ENCODE peak calls at places on chromosomes 11 and 22, in ten cellular contexts. H is GM12865, D is ovary, L is chondrocyte, Q is heart left ventricle, N is RWPE1, K is fibroblast of lung, R is neural crest cell, X is choroid plexus epithelial cell, V is BJ. A is an unnamed sample.

GRCh38 chr22:40637181-40638150 is 947 bp upstream of the MRTFA start:
- DNase-seq in X (no peak), H (peak), K (no peak), Q (peak), D (no peak), L (peak), N (no peak), V (no peak), R (no peak), A (peak)

GRCh38 chr11:33310720-33311500 is 53.7 kb downstream of the HIPK3 start:
- DNase-seq in R (no peak), K (no peak), N (no peak), Q (no peak), X (peak), D (no peak), L (no peak), V (no peak), H (no peak), A (no peak)

GRCh38 chr11:36296925-36297604 is 977 bp downstream of the PRR5L start:
- DNase-seq in Q (no peak), L (no peak), N (no peak), R (no peak), V (no peak), X (peak), D (no peak), K (peak), H (no peak), A (no peak)

GRCh38 chr22:44684506-44685383 is 17.3 kb upstream of the PRR5 start:
- DNase-seq in X (peak), Q (peak), R (peak), K (peak), H (peak), N (peak), V (peak), D (peak), L (peak), A (peak)

GRCh38 chr11:113449743-113450142 is 25.5 kb downstream of the DRD2 start:
- DNase-seq in N (no peak), K (no peak), R (no peak), H (no peak), D (no peak), X (no peak), L (no peak), V (no peak), Q (no peak), A (no peak)

GRCh38 chr11:2772544-2773031 is 72.8 kb upstream of the KCNQ1OT1 start:
- DNase-seq in K (peak), H (peak), V (no peak), N (peak), D (peak), L (peak), Q (peak), R (no peak), X (peak), A (peak)

GRCh38 chr22:31235076-31235475 is 23.0 kb downstream of the LIMK2 start:
- DNase-seq in D (no peak), X (peak), R (no peak), V (no peak), H (no peak), L (no peak), N (no peak), Q (no peak), K (no peak), A (no peak)

GRCh38 chr11:73388241-73389133 is 12.3 kb downstream of the RELT start:
- DNase-seq in X (no peak), D (no peak), N (peak), R (no peak), H (no peak), V (no peak), K (no peak), L (no peak), Q (peak), A (no peak)

GRCh38 chr11:106063009-106063408 is 14.1 kb downstream of the KBTBD3 start:
- DNase-seq in N (no peak), Q (no peak), L (no peak), X (no peak), R (no peak), K (no peak), D (no peak), V (no peak), H (peak), A (peak)

GRCh38 chr11:67577951-67578350 is 5.7 kb upstream of the GSTP1 start:
- DNase-seq in L (no peak), R (no peak), Q (no peak), N (no peak), V (no peak), H (no peak), K (no peak), D (no peak), X (no peak), A (no peak)

GRCh38 chr11:46529086-46529905 is 64.5 kb downstream of the AMBRA1 start:
- DNase-seq in K (peak), L (no peak), H (peak), D (peak), R (peak), N (peak), X (peak), V (no peak), Q (peak), A (peak)

GRCh38 chr22:31556627-31557203 is 60.4 kb downstream of the SFI1 start:
- DNase-seq in K (peak), R (peak), X (peak), H (peak), D (no peak), L (no peak), Q (no peak), V (no peak), N (peak), A (no peak)

GRCh38 chr11:17479284-17480214 is 2.9 kb upstream of the ABCC8 start:
- DNase-seq in R (peak), N (peak), V (no peak), K (peak), Q (no peak), X (peak), D (no peak), L (no peak), H (no peak), A (no peak)

GRCh38 chr22:41311487-41311886 is 10.2 kb downstream of the ZC3H7B start:
- DNase-seq in V (no peak), X (no peak), L (no peak), N (no peak), R (no peak), K (no peak), D (no peak), H (no peak), Q (no peak), A (no peak)

GRCh38 chr11:66183581-66184048 is 84.8 kb upstream of the RAB1B start:
- DNase-seq in D (no peak), L (no peak), X (peak), Q (no peak), K (no peak), R (no peak), H (peak), V (no peak), N (no peak), A (peak)

GRCh38 chr22:22450343-22450839 is 58.2 kb downstream of the ZNF280B start:
- DNase-seq in X (no peak), D (no peak), K (no peak), V (no peak), H (peak), L (no peak), R (no peak), N (no peak), Q (peak), A (no peak)

GRCh38 chr22:19125011-19125410 is 2.8 kb upstream of the DGCR2 start:
- DNase-seq in L (no peak), R (no peak), H (no peak), D (no peak), V (no peak), Q (no peak), X (no peak), K (no peak), N (no peak), A (no peak)

GRCh38 chr22:41915035-41915782 is at the start of gene SHISA8:
- DNase-seq in L (no peak), K (no peak), R (no peak), Q (no peak), D (peak), H (peak), V (no peak), X (peak), N (peak), A (peak)

GRCh38 chr11:123407124-123407995 is 22.7 kb upstream of the GRAMD1B start:
- DNase-seq in N (peak), Q (peak), R (peak), K (peak), H (peak), V (no peak), D (peak), X (peak), L (no peak), A (peak)

GRCh38 chr11:2827792-2828191 is 57.8 kb downstream of the CDKN1C start:
- DNase-seq in R (no peak), L (no peak), K (no peak), D (no peak), X (no peak), N (no peak), V (no peak), Q (no peak), H (no peak), A (no peak)

GRCh38 chr11:85903811-85904210 is 48.6 kb downstream of the CCDC83 start:
- DNase-seq in X (no peak), N (no peak), V (no peak), Q (no peak), K (no peak), D (no peak), H (no peak), L (no peak), R (no peak), A (no peak)

GRCh38 chr11:117809236-117810055 is 12.4 kb upstream of the DSCAML1 start:
- DNase-seq in R (peak), D (peak), X (peak), V (no peak), H (peak), N (peak), Q (peak), L (peak), K (no peak), A (peak)

GRCh38 chr11:8087185-8087584 is 6.2 kb downstream of the TUB start:
- DNase-seq in V (no peak), K (no peak), L (no peak), R (no peak), D (no peak), H (peak), N (no peak), X (no peak), Q (no peak), A (no peak)

GRCh38 chr11:33266418-33267215 is 9.4 kb downstream of the HIPK3 start:
- DNase-seq in H (no peak), N (no peak), X (peak), D (peak), L (no peak), Q (no peak), R (no peak), V (no peak), K (peak), A (no peak)

GRCh38 chr11:10594407-10594806 is 25.9 kb upstream of the LYVE1 start:
- DNase-seq in R (no peak), V (no peak), D (no peak), N (peak), H (no peak), Q (no peak), L (no peak), X (no peak), K (no peak), A (no peak)

GRCh38 chr11:106217456-106217855 is 140.0 kb downstream of the AASDHPPT start:
- DNase-seq in Q (no peak), N (no peak), D (no peak), K (no peak), H (no peak), X (peak), L (no peak), V (no peak), R (no peak), A (no peak)

GRCh38 chr22:22148905-22149304 is 95.7 kb upstream of the VPREB1 start:
- DNase-seq in Q (no peak), X (no peak), D (no peak), K (no peak), N (no peak), V (no peak), L (no peak), R (no peak), H (no peak), A (no peak)

GRCh38 chr11:34213366-34213765 is 107.9 kb downstream of the NAT10 start:
- DNase-seq in Q (no peak), X (no peak), L (no peak), K (no peak), D (no peak), N (no peak), H (no peak), R (no peak), V (no peak), A (no peak)

GRCh38 chr11:12377824-12378593 is 638 bp downstream of the PARVA start:
- DNase-seq in Q (peak), K (peak), R (peak), V (no peak), N (peak), X (peak), D (peak), H (no peak), L (no peak), A (no peak)

GRCh38 chr11:68903288-68903630 is 373 bp downstream of the MRPL21 start:
- DNase-seq in L (peak), H (peak), Q (no peak), X (no peak), D (no peak), K (peak), N (no peak), V (no peak), R (no peak), A (peak)
- TF ChIP-seq CTCF in L (no peak), H (no peak), Q (no peak), X (peak), D (no peak), K (no peak), N (no peak), V (no peak), R (no peak), A (no peak)

DNA sequence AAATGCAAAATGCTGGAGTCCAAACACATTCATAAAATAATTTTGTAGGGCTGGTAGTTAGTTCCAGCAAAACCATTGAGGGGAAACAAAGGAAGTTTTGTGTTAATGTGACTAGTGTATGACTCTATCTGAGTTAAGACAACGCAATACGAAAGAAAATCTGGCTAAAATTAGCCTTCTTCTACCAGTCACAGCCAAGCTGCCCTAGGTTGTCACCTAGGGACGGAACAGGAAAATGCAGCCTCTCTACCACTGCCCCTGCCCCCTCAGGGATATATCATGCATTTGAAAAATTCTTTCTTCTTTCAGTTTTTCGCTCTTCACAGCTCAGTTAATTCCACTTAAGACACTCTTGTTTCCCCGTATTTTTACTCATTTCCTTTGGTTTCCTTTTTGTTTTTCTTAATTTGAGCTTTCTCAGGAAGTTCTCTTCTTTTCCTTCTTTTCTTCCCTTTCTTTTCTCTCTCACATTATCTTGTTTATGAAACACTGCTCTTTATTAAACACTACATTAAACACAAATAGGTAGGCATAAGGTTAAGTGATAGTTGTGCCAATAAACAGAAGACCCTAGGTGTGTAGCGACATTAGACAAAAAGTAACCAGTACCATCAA is 30.6 kb downstream of the KIRREL3 start:
- DNase-seq in K (peak), X (no peak), Q (no peak), L (no peak), H (peak), N (no peak), R (no peak), D (no peak), V (no peak), A (no peak)
- TF ChIP-seq CTCF in K (peak), X (peak), Q (peak), L (peak), H (peak), N (no peak), R (peak), D (no peak), V (peak), A (no peak)

GRCh38 chr22:27720860-27721259 is 80.7 kb downstream of the MN1 start:
- DNase-seq in X (no peak), R (no peak), Q (no peak), L (no peak), D (no peak), V (no peak), N (no peak), K (no peak), H (no peak), A (no peak)

GRCh38 chr22:27724706-27725105 is 76.8 kb downstream of the MN1 start:
- DNase-seq in H (no peak), L (no peak), V (peak), X (no peak), K (no peak), Q (no peak), D (no peak), R (no peak), N (no peak), A (no peak)

GRCh38 chr22:27723708-27724107 is 77.8 kb downstream of the MN1 start:
- DNase-seq in Q (no peak), D (no peak), L (no peak), N (no peak), X (no peak), K (no peak), V (no peak), R (no peak), H (no peak), A (no peak)

GRCh38 chr22:27724181-27724580 is 77.4 kb downstream of the MN1 start:
- DNase-seq in L (no peak), V (no peak), X (no peak), H (no peak), N (no peak), R (no peak), D (no peak), Q (no peak), K (no peak), A (no peak)

GRCh38 chr22:27723150-27723549 is 78.4 kb downstream of the MN1 start:
- DNase-seq in K (no peak), X (no peak), Q (no peak), D (no peak), V (no peak), R (no peak), H (no peak), L (no peak), N (no peak), A (no peak)
- TF ChIP-seq CTCF in K (peak), X (peak), Q (no peak), D (no peak), V (peak), R (no peak), H (no peak), L (peak), N (no peak), A (no peak)

GRCh38 chr22:37905534-37906363 is at the start of gene MICALL1:
- DNase-seq in H (peak), N (peak), L (no peak), K (peak), Q (peak), R (peak), D (peak), V (no peak), X (peak), A (peak)
- TF ChIP-seq CTCF in H (peak), N (no peak), L (peak), K (no peak), Q (peak), R (no peak), D (peak), V (no peak), X (no peak), A (no peak)

DNA sequence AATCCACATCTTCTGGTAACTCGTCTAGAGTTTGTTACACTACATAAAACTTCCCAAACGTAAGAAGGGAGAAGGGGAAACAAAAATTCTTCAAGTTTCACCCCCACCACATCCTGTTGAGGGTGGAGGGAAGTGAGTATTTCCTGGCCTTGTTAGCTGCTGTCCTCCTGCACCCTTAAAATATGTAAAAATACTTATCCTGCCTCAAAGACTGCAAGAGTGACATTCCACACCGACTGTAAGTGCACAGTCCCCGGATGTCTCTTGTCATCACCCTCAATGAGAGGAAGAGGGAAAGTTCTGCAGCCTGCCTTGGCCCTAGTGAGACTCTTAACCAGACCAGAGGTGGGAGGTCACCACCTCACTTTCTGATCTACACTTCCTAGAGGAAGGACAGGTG is 3.3 kb downstream of the TMEM121B start:
- DNase-seq in R (no peak), K (no peak), X (no peak), V (no peak), D (no peak), H (peak), L (peak), Q (no peak), N (no peak), A (peak)
- TF ChIP-seq CTCF in R (no peak), K (no peak), X (no peak), V (no peak), D (no peak), H (no peak), L (no peak), Q (no peak), N (no peak), A (no peak)

GRCh38 chr22:17804331-17805080 is 30.2 kb upstream of the BID start:
- DNase-seq in X (no peak), H (no peak), R (no peak), L (no peak), Q (no peak), V (no peak), K (no peak), N (no peak), D (no peak), A (no peak)

GRCh38 chr22:17806437-17806836 is 32.2 kb upstream of the BID start:
- DNase-seq in K (no peak), D (no peak), H (no peak), Q (no peak), V (no peak), X (no peak), N (no peak), L (no peak), R (no peak), A (no peak)

GRCh38 chr22:17803871-17804270 is 29.6 kb upstream of the BID start:
- DNase-seq in X (no peak), K (no peak), H (no peak), N (peak), D (no peak), Q (no peak), R (no peak), L (no peak), V (no peak), A (no peak)

GRCh38 chr22:17802411-17802810 is 28.1 kb upstream of the BID start:
- DNase-seq in D (no peak), R (no peak), V (no peak), L (no peak), Q (no peak), X (no peak), K (no peak), H (no peak), N (no peak), A (no peak)

DNA sequence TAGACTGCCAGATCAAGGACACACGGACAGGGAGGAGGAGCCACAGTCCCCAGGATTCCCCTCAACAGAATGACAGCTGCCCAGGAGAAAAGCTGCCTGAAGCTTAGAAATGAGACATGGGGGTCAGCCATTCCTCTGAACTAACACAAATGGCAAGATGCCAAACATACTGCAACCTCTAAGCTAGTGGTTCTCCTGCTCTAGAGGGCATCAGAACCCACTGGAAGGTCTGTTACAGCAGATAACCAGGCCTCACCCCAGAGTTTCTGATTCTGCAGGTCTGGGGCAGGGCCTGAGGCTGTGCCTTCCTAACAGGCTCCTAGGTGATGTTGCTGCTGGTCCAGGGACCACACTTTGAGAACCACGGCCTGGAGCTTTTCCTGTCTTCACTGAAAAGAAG is 28.6 kb upstream of the BID start:
- DNase-seq in Q (no peak), X (peak), K (no peak), N (no peak), R (no peak), V (no peak), D (no peak), H (no peak), L (no peak), A (no peak)
- TF ChIP-seq CTCF in Q (no peak), X (no peak), K (no peak), N (no peak), R (no peak), V (no peak), D (no peak), H (no peak), L (no peak), A (no peak)